ENCODE peak calls at places on chromosomes 4 and X, in eight cellular contexts. One of them, this sample, is unnamed.

GRCh38 chr4:168981460-168981859 is 28.6 kb downstream of the CBR4 start:
- DNase-seq in endothelial cell: no peak
- DNase-seq in T-helper 2 cell: no peak
- DNase-seq in GM13977: no peak
- DNase-seq in NB4: no peak
- DNase-seq in MM.1S: no peak
- DNase-seq in astrocyte of the cerebellum: no peak
- DNase-seq in activated T-cell treated with anti-CD3 and anti-CD28 coated beads, Interleukin-2, amount 50 U/mL, for 72 hours: no peak
- DNase-seq in this sample: no peak

GRCh38 chr4:72449705-72450104 is 119.3 kb downstream of the ADAMTS3 start:
- DNase-seq in MM.1S: no peak
- DNase-seq in GM13977: no peak
- DNase-seq in T-helper 2 cell: no peak
- DNase-seq in activated T-cell treated with anti-CD3 and anti-CD28 coated beads, Interleukin-2, amount 50 U/mL, for 72 hours: no peak
- DNase-seq in astrocyte of the cerebellum: no peak
- DNase-seq in endothelial cell: no peak
- DNase-seq in NB4: no peak
- DNase-seq in this sample: no peak

GRCh38 chrX:63719633-63720032 is 65.4 kb downstream of the ARHGEF9 start:
- DNase-seq in T-helper 2 cell: no peak
- DNase-seq in endothelial cell: no peak
- DNase-seq in activated T-cell treated with anti-CD3 and anti-CD28 coated beads, Interleukin-2, amount 50 U/mL, for 72 hours: no peak
- DNase-seq in astrocyte of the cerebellum: no peak
- DNase-seq in MM.1S: no peak
- DNase-seq in NB4: no peak
- DNase-seq in GM13977: no peak
- DNase-seq in this sample: no peak

GRCh38 chr4:189202182-189202868 is 738.3 kb upstream of the FRG1 start:
- DNase-seq in T-helper 2 cell: no peak
- DNase-seq in MM.1S: peak
- DNase-seq in GM13977: peak
- DNase-seq in NB4: peak
- DNase-seq in astrocyte of the cerebellum: peak
- DNase-seq in endothelial cell: peak
- DNase-seq in activated T-cell treated with anti-CD3 and anti-CD28 coated beads, Interleukin-2, amount 50 U/mL, for 72 hours: peak
- DNase-seq in this sample: peak

GRCh38 chrX:45900751-45901150 is 644.5 kb downstream of the ZNF674 start:
- DNase-seq in astrocyte of the cerebellum: peak
- DNase-seq in NB4: no peak
- DNase-seq in endothelial cell: no peak
- DNase-seq in activated T-cell treated with anti-CD3 and anti-CD28 coated beads, Interleukin-2, amount 50 U/mL, for 72 hours: no peak
- DNase-seq in GM13977: no peak
- DNase-seq in MM.1S: no peak
- DNase-seq in T-helper 2 cell: no peak
- DNase-seq in this sample: no peak

GRCh38 chr4:2484169-2484568 is 15.3 kb downstream of the RNF4 start:
- DNase-seq in NB4: peak
- DNase-seq in endothelial cell: no peak
- DNase-seq in astrocyte of the cerebellum: no peak
- DNase-seq in GM13977: no peak
- DNase-seq in T-helper 2 cell: no peak
- DNase-seq in activated T-cell treated with anti-CD3 and anti-CD28 coated beads, Interleukin-2, amount 50 U/mL, for 72 hours: no peak
- DNase-seq in MM.1S: no peak
- DNase-seq in this sample: no peak

GRCh38 chr4:85370400-85371032 is 104.4 kb upstream of the ARHGAP24 start:
- DNase-seq in astrocyte of the cerebellum: peak
- DNase-seq in T-helper 2 cell: no peak
- DNase-seq in activated T-cell treated with anti-CD3 and anti-CD28 coated beads, Interleukin-2, amount 50 U/mL, for 72 hours: no peak
- DNase-seq in NB4: peak
- DNase-seq in GM13977: no peak
- DNase-seq in MM.1S: peak
- DNase-seq in endothelial cell: peak
- DNase-seq in this sample: peak

GRCh38 chr4:185278716-185279115 is 69.3 kb downstream of the SNX25 start:
- DNase-seq in astrocyte of the cerebellum: no peak
- DNase-seq in NB4: no peak
- DNase-seq in endothelial cell: no peak
- DNase-seq in activated T-cell treated with anti-CD3 and anti-CD28 coated beads, Interleukin-2, amount 50 U/mL, for 72 hours: no peak
- DNase-seq in MM.1S: no peak
- DNase-seq in GM13977: no peak
- DNase-seq in T-helper 2 cell: no peak
- DNase-seq in this sample: no peak

GRCh38 chrX:97751735-97752134 is 868.0 kb downstream of the RPA4 start:
- DNase-seq in astrocyte of the cerebellum: no peak
- DNase-seq in MM.1S: no peak
- DNase-seq in GM13977: no peak
- DNase-seq in T-helper 2 cell: no peak
- DNase-seq in activated T-cell treated with anti-CD3 and anti-CD28 coated beads, Interleukin-2, amount 50 U/mL, for 72 hours: no peak
- DNase-seq in NB4: no peak
- DNase-seq in endothelial cell: no peak
- DNase-seq in this sample: no peak

GRCh38 chrX:49001521-49002090 is 458 bp downstream of the GRIPAP1 start:
- DNase-seq in NB4: peak
- DNase-seq in astrocyte of the cerebellum: no peak
- DNase-seq in T-helper 2 cell: peak
- DNase-seq in MM.1S: peak
- DNase-seq in endothelial cell: peak
- DNase-seq in activated T-cell treated with anti-CD3 and anti-CD28 coated beads, Interleukin-2, amount 50 U/mL, for 72 hours: peak
- DNase-seq in GM13977: peak
- DNase-seq in this sample: no peak

GRCh38 chr4:4569036-4569435 is 27.2 kb upstream of the STX18 start:
- DNase-seq in activated T-cell treated with anti-CD3 and anti-CD28 coated beads, Interleukin-2, amount 50 U/mL, for 72 hours: no peak
- DNase-seq in endothelial cell: no peak
- DNase-seq in T-helper 2 cell: no peak
- DNase-seq in MM.1S: no peak
- DNase-seq in GM13977: no peak
- DNase-seq in astrocyte of the cerebellum: no peak
- DNase-seq in NB4: no peak
- DNase-seq in this sample: no peak

GRCh38 chrX:84133023-84133422 is 55.0 kb downstream of the RPS6KA6 start:
- DNase-seq in T-helper 2 cell: no peak
- DNase-seq in endothelial cell: no peak
- DNase-seq in GM13977: no peak
- DNase-seq in NB4: no peak
- DNase-seq in MM.1S: no peak
- DNase-seq in activated T-cell treated with anti-CD3 and anti-CD28 coated beads, Interleukin-2, amount 50 U/mL, for 72 hours: no peak
- DNase-seq in astrocyte of the cerebellum: no peak
- DNase-seq in this sample: no peak

GRCh38 chr4:94641702-94642560 is 115.8 kb upstream of the BMPR1B start:
- DNase-seq in MM.1S: no peak
- DNase-seq in GM13977: no peak
- DNase-seq in T-helper 2 cell: no peak
- DNase-seq in astrocyte of the cerebellum: peak
- DNase-seq in activated T-cell treated with anti-CD3 and anti-CD28 coated beads, Interleukin-2, amount 50 U/mL, for 72 hours: no peak
- DNase-seq in NB4: no peak
- DNase-seq in endothelial cell: no peak
- DNase-seq in this sample: no peak

GRCh38 chr4:86036729-86037128 is 323.1 kb downstream of the MAPK10 start:
- DNase-seq in T-helper 2 cell: no peak
- DNase-seq in endothelial cell: no peak
- DNase-seq in GM13977: no peak
- DNase-seq in MM.1S: peak
- DNase-seq in NB4: no peak
- DNase-seq in activated T-cell treated with anti-CD3 and anti-CD28 coated beads, Interleukin-2, amount 50 U/mL, for 72 hours: no peak
- DNase-seq in astrocyte of the cerebellum: no peak
- DNase-seq in this sample: no peak

GRCh38 chrX:103629295-103630170 is 758 bp downstream of the TCEAL1 start:
- DNase-seq in NB4: peak
- DNase-seq in MM.1S: no peak
- DNase-seq in T-helper 2 cell: no peak
- DNase-seq in endothelial cell: peak
- DNase-seq in GM13977: peak
- DNase-seq in astrocyte of the cerebellum: no peak
- DNase-seq in activated T-cell treated with anti-CD3 and anti-CD28 coated beads, Interleukin-2, amount 50 U/mL, for 72 hours: peak
- DNase-seq in this sample: peak

GRCh38 chrX:21972721-21973120 is 32.2 kb downstream of the SMS start:
- DNase-seq in MM.1S: no peak
- DNase-seq in NB4: peak
- DNase-seq in GM13977: no peak
- DNase-seq in astrocyte of the cerebellum: peak
- DNase-seq in T-helper 2 cell: no peak
- DNase-seq in activated T-cell treated with anti-CD3 and anti-CD28 coated beads, Interleukin-2, amount 50 U/mL, for 72 hours: peak
- DNase-seq in endothelial cell: no peak
- DNase-seq in this sample: no peak

GRCh38 chr4:127968565-127968964 is 3.4 kb downstream of the ABHD18 start:
- DNase-seq in MM.1S: no peak
- DNase-seq in T-helper 2 cell: no peak
- DNase-seq in activated T-cell treated with anti-CD3 and anti-CD28 coated beads, Interleukin-2, amount 50 U/mL, for 72 hours: no peak
- DNase-seq in GM13977: no peak
- DNase-seq in endothelial cell: no peak
- DNase-seq in astrocyte of the cerebellum: no peak
- DNase-seq in NB4: no peak
- DNase-seq in this sample: no peak

GRCh38 chr4:153421980-153422379 is 44.2 kb upstream of the TMEM131L start:
- DNase-seq in endothelial cell: no peak
- DNase-seq in activated T-cell treated with anti-CD3 and anti-CD28 coated beads, Interleukin-2, amount 50 U/mL, for 72 hours: no peak
- DNase-seq in T-helper 2 cell: no peak
- DNase-seq in NB4: no peak
- DNase-seq in astrocyte of the cerebellum: no peak
- DNase-seq in MM.1S: no peak
- DNase-seq in GM13977: no peak
- DNase-seq in this sample: no peak

GRCh38 chr4:128527356-128527755 is 239.7 kb upstream of the PGRMC2 start:
- DNase-seq in GM13977: no peak
- DNase-seq in MM.1S: no peak
- DNase-seq in NB4: no peak
- DNase-seq in astrocyte of the cerebellum: no peak
- DNase-seq in T-helper 2 cell: no peak
- DNase-seq in endothelial cell: no peak
- DNase-seq in activated T-cell treated with anti-CD3 and anti-CD28 coated beads, Interleukin-2, amount 50 U/mL, for 72 hours: no peak
- DNase-seq in this sample: no peak

GRCh38 chr4:63717384-63717783 is 691.9 kb downstream of the TECRL start:
- DNase-seq in MM.1S: peak
- DNase-seq in endothelial cell: no peak
- DNase-seq in T-helper 2 cell: no peak
- DNase-seq in activated T-cell treated with anti-CD3 and anti-CD28 coated beads, Interleukin-2, amount 50 U/mL, for 72 hours: no peak
- DNase-seq in astrocyte of the cerebellum: peak
- DNase-seq in GM13977: no peak
- DNase-seq in NB4: peak
- DNase-seq in this sample: no peak

GRCh38 chrX:1419545-1420355 is 27.8 kb upstream of the SLC25A6 start:
- DNase-seq in GM13977: no peak
- DNase-seq in NB4: no peak
- DNase-seq in MM.1S: no peak
- DNase-seq in activated T-cell treated with anti-CD3 and anti-CD28 coated beads, Interleukin-2, amount 50 U/mL, for 72 hours: no peak
- DNase-seq in endothelial cell: no peak
- DNase-seq in astrocyte of the cerebellum: no peak
- DNase-seq in T-helper 2 cell: no peak
- DNase-seq in this sample: no peak

GRCh38 chr4:78336093-78336943 is 215.3 kb upstream of the ANXA3 start:
- DNase-seq in GM13977: no peak
- DNase-seq in endothelial cell: no peak
- DNase-seq in T-helper 2 cell: no peak
- DNase-seq in NB4: no peak
- DNase-seq in MM.1S: no peak
- DNase-seq in astrocyte of the cerebellum: peak
- DNase-seq in activated T-cell treated with anti-CD3 and anti-CD28 coated beads, Interleukin-2, amount 50 U/mL, for 72 hours: no peak
- DNase-seq in this sample: no peak

GRCh38 chr4:74267998-74268606 is 40.2 kb upstream of the EPGN start:
- DNase-seq in GM13977: no peak
- DNase-seq in T-helper 2 cell: no peak
- DNase-seq in endothelial cell: no peak
- DNase-seq in activated T-cell treated with anti-CD3 and anti-CD28 coated beads, Interleukin-2, amount 50 U/mL, for 72 hours: no peak
- DNase-seq in astrocyte of the cerebellum: peak
- DNase-seq in NB4: no peak
- DNase-seq in MM.1S: peak
- DNase-seq in this sample: no peak

GRCh38 chr4:142126890-142127497 is 490.6 kb downstream of the IL15 start:
- DNase-seq in endothelial cell: peak
- DNase-seq in NB4: peak
- DNase-seq in T-helper 2 cell: no peak
- DNase-seq in MM.1S: peak
- DNase-seq in astrocyte of the cerebellum: peak
- DNase-seq in GM13977: peak
- DNase-seq in activated T-cell treated with anti-CD3 and anti-CD28 coated beads, Interleukin-2, amount 50 U/mL, for 72 hours: peak
- DNase-seq in this sample: peak

GRCh38 chrX:40938418-40938817 is 146.8 kb upstream of the USP9X start:
- DNase-seq in NB4: no peak
- DNase-seq in GM13977: no peak
- DNase-seq in astrocyte of the cerebellum: no peak
- DNase-seq in activated T-cell treated with anti-CD3 and anti-CD28 coated beads, Interleukin-2, amount 50 U/mL, for 72 hours: no peak
- DNase-seq in MM.1S: no peak
- DNase-seq in endothelial cell: no peak
- DNase-seq in T-helper 2 cell: no peak
- DNase-seq in this sample: no peak

GRCh38 chr4:152165851-152166250 is 370.0 kb downstream of the FBXW7 start:
- DNase-seq in activated T-cell treated with anti-CD3 and anti-CD28 coated beads, Interleukin-2, amount 50 U/mL, for 72 hours: no peak
- DNase-seq in T-helper 2 cell: no peak
- DNase-seq in astrocyte of the cerebellum: no peak
- DNase-seq in NB4: no peak
- DNase-seq in GM13977: no peak
- DNase-seq in endothelial cell: no peak
- DNase-seq in MM.1S: no peak
- DNase-seq in this sample: no peak

GRCh38 chr4:6128221-6128871 is 72.0 kb downstream of the JAKMIP1 start:
- DNase-seq in endothelial cell: no peak
- DNase-seq in MM.1S: no peak
- DNase-seq in activated T-cell treated with anti-CD3 and anti-CD28 coated beads, Interleukin-2, amount 50 U/mL, for 72 hours: no peak
- DNase-seq in GM13977: no peak
- DNase-seq in T-helper 2 cell: no peak
- DNase-seq in astrocyte of the cerebellum: no peak
- DNase-seq in NB4: no peak
- DNase-seq in this sample: no peak

GRCh38 chr4:190014771-190015537 is 12.1 kb downstream of the FRG2 start:
- DNase-seq in GM13977: peak
- DNase-seq in astrocyte of the cerebellum: no peak
- DNase-seq in NB4: no peak
- DNase-seq in T-helper 2 cell: no peak
- DNase-seq in MM.1S: no peak
- DNase-seq in endothelial cell: peak
- DNase-seq in activated T-cell treated with anti-CD3 and anti-CD28 coated beads, Interleukin-2, amount 50 U/mL, for 72 hours: peak
- DNase-seq in this sample: no peak

GRCh38 chrX:44784241-44784640 is 59.6 kb upstream of the DUSP21 start:
- DNase-seq in GM13977: no peak
- DNase-seq in MM.1S: peak
- DNase-seq in T-helper 2 cell: no peak
- DNase-seq in astrocyte of the cerebellum: no peak
- DNase-seq in endothelial cell: no peak
- DNase-seq in NB4: no peak
- DNase-seq in activated T-cell treated with anti-CD3 and anti-CD28 coated beads, Interleukin-2, amount 50 U/mL, for 72 hours: no peak
- DNase-seq in this sample: no peak

GRCh38 chr4:136442447-136442846 is 1089.8 kb downstream of the PCDH18 start:
- DNase-seq in activated T-cell treated with anti-CD3 and anti-CD28 coated beads, Interleukin-2, amount 50 U/mL, for 72 hours: no peak
- DNase-seq in NB4: no peak
- DNase-seq in astrocyte of the cerebellum: no peak
- DNase-seq in MM.1S: no peak
- DNase-seq in endothelial cell: no peak
- DNase-seq in T-helper 2 cell: no peak
- DNase-seq in GM13977: no peak
- DNase-seq in this sample: no peak

GRCh38 chr4:186486172-186486571 is 69.2 kb downstream of the MTNR1A start:
- DNase-seq in endothelial cell: no peak
- DNase-seq in T-helper 2 cell: no peak
- DNase-seq in NB4: no peak
- DNase-seq in astrocyte of the cerebellum: peak
- DNase-seq in MM.1S: no peak
- DNase-seq in activated T-cell treated with anti-CD3 and anti-CD28 coated beads, Interleukin-2, amount 50 U/mL, for 72 hours: no peak
- DNase-seq in GM13977: no peak
- DNase-seq in this sample: no peak

GRCh38 chr4:76949293-76950051 is at the start of gene SEPTIN11:
- DNase-seq in endothelial cell: peak
- DNase-seq in T-helper 2 cell: peak
- DNase-seq in activated T-cell treated with anti-CD3 and anti-CD28 coated beads, Interleukin-2, amount 50 U/mL, for 72 hours: peak
- DNase-seq in astrocyte of the cerebellum: peak
- DNase-seq in NB4: peak
- DNase-seq in GM13977: peak
- DNase-seq in MM.1S: peak
- DNase-seq in this sample: peak

GRCh38 chrX:38438321-38438720 is 85.9 kb downstream of the OTC start:
- DNase-seq in astrocyte of the cerebellum: no peak
- DNase-seq in T-helper 2 cell: no peak
- DNase-seq in MM.1S: no peak
- DNase-seq in endothelial cell: no peak
- DNase-seq in activated T-cell treated with anti-CD3 and anti-CD28 coated beads, Interleukin-2, amount 50 U/mL, for 72 hours: no peak
- DNase-seq in GM13977: no peak
- DNase-seq in NB4: peak
- DNase-seq in this sample: no peak

GRCh38 chr4:149897784-149898183 is 82.1 kb upstream of the IQCM start:
- DNase-seq in GM13977: no peak
- DNase-seq in astrocyte of the cerebellum: peak
- DNase-seq in T-helper 2 cell: no peak
- DNase-seq in endothelial cell: no peak
- DNase-seq in activated T-cell treated with anti-CD3 and anti-CD28 coated beads, Interleukin-2, amount 50 U/mL, for 72 hours: no peak
- DNase-seq in MM.1S: peak
- DNase-seq in NB4: peak
- DNase-seq in this sample: no peak

This sample was measured in AG09319.